ENCODE peak calls at places on chromosomes 13 and 19, in seven cellular contexts. W is fibroblast of mammary gland, E is cardiac fibroblast, M is NB4, O is left lung, C is fibroblast of pulmonary artery, L is AG10803. J is an unnamed sample.

GRCh38 chr13:109163052-109163413 is 533.6 kb downstream of the MYO16 start:
- DNase-seq in W (no peak), E (peak), O (no peak), C (peak), M (no peak), L (peak), J (no peak)

GRCh38 chr13:44120814-44121505 is 241.3 kb downstream of the LACC1 start:
- DNase-seq in W (no peak), O (no peak), L (no peak), E (no peak), C (no peak), M (no peak), J (no peak)

GRCh38 chr19:15123900-15124299 is 16.7 kb downstream of the SYDE1 start:
- DNase-seq in W (no peak), M (no peak), L (peak), E (peak), C (peak), O (no peak), J (no peak)

GRCh38 chr13:28049880-28050871 is 50.2 kb downstream of the FLT3 start:
- DNase-seq in W (no peak), M (no peak), C (no peak), E (no peak), O (no peak), L (no peak), J (peak)

GRCh38 chr19:14425696-14426138 is 6.6 kb upstream of the DDX39A start:
- DNase-seq in L (no peak), E (peak), W (peak), C (peak), O (no peak), M (no peak), J (no peak)

GRCh38 chr13:71864094-71864980 is 2.7 kb downstream of the DACH1 start:
- DNase-seq in E (peak), M (peak), L (no peak), W (no peak), C (no peak), O (peak), J (no peak)

GRCh38 chr19:5355693-5356092 is 15.1 kb upstream of the PTPRS start:
- DNase-seq in L (no peak), C (no peak), O (no peak), W (no peak), M (no peak), E (no peak), J (no peak)

GRCh38 chr19:8304841-8305621 is 3.1 kb downstream of the CD320 start:
- DNase-seq in L (no peak), C (no peak), E (no peak), M (peak), O (peak), W (no peak), J (no peak)

GRCh38 chr13:62887046-62887445 is 1471.4 kb upstream of the PCDH20 start:
- DNase-seq in C (no peak), O (no peak), M (no peak), W (no peak), E (no peak), L (no peak), J (no peak)

GRCh38 chr13:113220877-113221276 is 11.5 kb downstream of the CUL4A start:
- DNase-seq in M (no peak), O (no peak), C (peak), W (peak), E (peak), L (peak), J (no peak)

GRCh38 chr19:35127871-35128270 is 7.0 kb downstream of the LGI4 start:
- DNase-seq in C (no peak), O (no peak), L (no peak), E (no peak), M (no peak), W (no peak), J (no peak)

GRCh38 chr13:45695198-45695730 is 6.9 kb upstream of the CBY2 start:
- DNase-seq in C (no peak), L (peak), O (no peak), W (peak), M (peak), E (no peak), J (peak)

GRCh38 chr19:38848299-38849146 is 1.3 kb downstream of the HNRNPL start:
- DNase-seq in O (no peak), L (no peak), M (no peak), W (no peak), E (no peak), C (no peak), J (no peak)

GRCh38 chr13:49403966-49404365 is 39.9 kb downstream of the CAB39L start:
- DNase-seq in L (no peak), O (no peak), W (no peak), M (no peak), E (no peak), C (no peak), J (no peak)

GRCh38 chr13:32225494-32225931 is 89.7 kb downstream of the ZAR1L start:
- DNase-seq in O (no peak), W (peak), M (no peak), E (peak), C (peak), L (peak), J (no peak)

GRCh38 chr19:10237702-10238101 is 6.6 kb upstream of the S1PR2 start:
- DNase-seq in C (no peak), M (no peak), W (no peak), O (no peak), E (no peak), L (no peak), J (no peak)

GRCh38 chr19:55406091-55406868 is 1.3 kb downstream of the UBE2S start:
- DNase-seq in E (no peak), C (no peak), M (no peak), O (no peak), W (no peak), L (no peak), J (peak)

GRCh38 chr19:55407625-55408319 is at the start of gene UBE2S:
- DNase-seq in O (peak), M (peak), W (peak), E (peak), L (peak), C (peak), J (peak)

GRCh38 chr19:55405638-55406037 is 1.9 kb downstream of the UBE2S start:
- DNase-seq in E (no peak), C (no peak), O (no peak), L (no peak), M (no peak), W (no peak), J (no peak)

GRCh38 chr19:55408320-55408836 is 790 bp upstream of the UBE2S start:
- DNase-seq in C (no peak), L (no peak), M (no peak), E (no peak), W (no peak), O (no peak), J (no peak)

DNA sequence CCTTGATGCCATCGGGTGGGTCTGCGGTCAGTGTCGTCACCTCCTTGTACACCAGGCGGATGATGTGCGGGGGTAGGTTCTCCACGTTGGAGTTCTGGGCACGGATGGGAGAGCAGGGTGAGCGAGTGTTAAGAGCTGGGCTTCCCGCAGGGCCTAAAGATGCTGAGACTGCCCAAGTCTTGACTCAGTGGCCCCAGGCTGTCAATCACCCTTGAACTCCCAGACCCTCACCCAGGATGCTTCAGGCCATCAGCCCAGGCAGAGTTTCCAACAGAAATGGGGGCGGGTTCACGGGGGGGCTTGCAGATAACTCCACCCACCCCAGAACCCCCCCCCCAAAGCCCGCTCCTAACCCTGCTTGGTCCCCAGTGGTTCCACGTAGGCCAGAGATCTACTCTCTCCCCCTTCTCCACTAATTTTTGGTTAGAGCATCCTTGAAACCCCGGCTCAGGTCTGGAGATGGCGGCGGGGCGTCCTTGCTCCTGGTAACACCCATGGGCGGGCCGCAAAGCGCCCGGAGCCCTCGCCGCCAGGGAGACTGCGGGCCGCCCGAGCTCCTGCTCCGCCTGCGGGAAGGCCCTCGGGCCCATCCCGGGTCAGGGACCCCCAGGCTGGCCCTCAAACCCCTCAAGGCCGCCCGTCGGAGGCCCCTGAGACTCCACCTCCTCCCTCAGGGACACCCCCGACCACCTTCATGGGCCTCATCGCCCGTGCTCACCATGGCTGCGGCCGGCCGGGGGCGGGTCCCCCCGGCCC is 541 bp downstream of the UBE2S start:
- DNase-seq in L (peak), O (peak), W (peak), E (peak), C (peak), M (peak), J (peak)
- TF ChIP-seq CTCF in L (no peak), O (no peak), W (no peak), E (no peak), C (no peak), M (no peak), J (no peak)

GRCh38 chr19:2703077-2703437 is 563 bp upstream of the GNG7 start:
- DNase-seq in M (no peak), C (no peak), W (no peak), L (no peak), E (no peak), O (no peak), J (no peak)
- H3K4me3 ChIP-seq in M (no peak), C (peak), W (peak), L (peak), E (no peak), O (no peak), J (peak)

GRCh38 chr13:96075953-96076543 is 13.9 kb upstream of the HS6ST3 start:
- DNase-seq in O (no peak), L (peak), C (peak), E (peak), M (peak), W (peak), J (peak)
- TF ChIP-seq CTCF in O (no peak), L (peak), C (peak), E (peak), M (peak), W (peak), J (peak)

DNA sequence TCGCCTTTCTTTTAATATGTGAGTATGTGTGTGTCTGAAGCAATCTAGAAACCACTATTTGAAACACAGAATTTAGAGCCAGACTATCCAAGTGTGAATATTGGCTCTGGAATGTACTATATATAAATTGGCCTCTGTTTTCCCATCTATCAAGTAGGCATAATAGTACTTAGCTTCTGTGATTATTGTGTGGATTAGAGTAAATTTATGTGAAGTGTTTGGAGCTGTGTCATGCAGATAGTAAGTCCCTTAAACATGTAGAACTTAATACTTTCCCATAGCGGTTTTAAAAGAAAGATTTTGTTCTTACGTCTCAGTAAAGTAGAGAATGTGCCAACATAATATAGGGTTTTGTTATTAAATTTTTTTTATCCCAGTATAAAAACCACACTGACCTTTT is 432.2 kb downstream of the RFC3 start:
- DNase-seq in L (peak), O (no peak), C (no peak), E (no peak), W (no peak), M (no peak), J (no peak)
- H3K4me3 ChIP-seq in L (no peak), O (no peak), C (no peak), E (no peak), W (no peak), M (no peak), J (no peak)

DNA sequence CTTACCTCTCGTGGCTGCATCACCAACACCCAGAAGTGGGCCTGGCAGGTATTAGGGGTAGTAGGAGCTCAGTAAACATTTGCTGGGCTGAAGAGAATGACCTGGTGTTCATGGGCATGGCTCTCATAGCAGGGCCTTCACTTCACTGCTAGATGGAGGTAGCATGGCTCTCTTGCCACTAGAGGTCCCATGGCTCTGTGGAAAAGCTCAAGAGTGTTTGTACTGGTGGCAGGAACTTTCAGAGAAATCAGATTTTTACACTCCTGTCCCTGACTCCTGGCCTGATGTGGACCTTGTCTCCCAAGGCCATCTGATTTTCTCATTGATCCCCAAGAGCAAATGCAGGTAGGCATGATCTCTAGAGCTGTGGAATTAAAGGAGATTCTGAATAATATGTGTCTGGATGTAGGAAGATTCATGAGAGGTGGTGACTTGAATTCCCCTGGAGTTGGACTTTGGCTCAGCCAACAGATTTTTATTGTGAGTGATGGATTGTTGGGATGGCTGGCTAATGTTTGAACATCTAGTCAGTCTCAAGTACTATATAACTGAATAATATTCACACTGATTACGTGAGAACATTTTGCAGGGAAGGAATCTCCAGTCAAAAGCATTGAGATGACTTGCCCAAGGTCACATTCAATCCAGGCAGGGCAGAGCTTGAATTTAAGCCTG is 5.8 kb downstream of the ZNF574 start:
- DNase-seq in E (peak), L (peak), C (peak), O (no peak), W (peak), M (peak), J (peak)
- TF ChIP-seq CTCF in E (peak), L (peak), C (peak), O (no peak), W (peak), M (peak), J (peak)